ENCODE peak calls at places on chromosomes 6 and 20, in eight cellular contexts. One of them, this sample, is unnamed.

GRCh38 chr20:52267418-52267817 is 75.8 kb upstream of the ZFP64 start:
- DNase-seq in SK-MEL-5: no peak
- DNase-seq in stimulated activated CD8-positive, alpha-beta memory T cell treated with anti-CD3 and anti-CD28 coated beads, Interleukin-7, amount 100 ng/mL, for 1 hour: no peak
- DNase-seq in cerebellar cortex: no peak
- DNase-seq in NB4: no peak
- DNase-seq in Right ventricle myocardium superior: no peak
- DNase-seq in sigmoid colon: no peak
- DNase-seq in H54: no peak
- DNase-seq in this sample: no peak

GRCh38 chr6:109322825-109323580 is 59.3 kb downstream of the CD164 start:
- DNase-seq in sigmoid colon: peak; percentile 72
- DNase-seq in cerebellar cortex: no peak
- DNase-seq in NB4: peak; percentile 72
- DNase-seq in H54: no peak
- DNase-seq in Right ventricle myocardium superior: peak; percentile 53
- DNase-seq in SK-MEL-5: no peak
- DNase-seq in stimulated activated CD8-positive, alpha-beta memory T cell treated with anti-CD3 and anti-CD28 coated beads, Interleukin-7, amount 100 ng/mL, for 1 hour: no peak
- DNase-seq in this sample: no peak

GRCh38 chr20:8790442-8791074 is 278.3 kb upstream of the PLCB4 start:
- DNase-seq in H54: no peak
- DNase-seq in Right ventricle myocardium superior: no peak
- DNase-seq in stimulated activated CD8-positive, alpha-beta memory T cell treated with anti-CD3 and anti-CD28 coated beads, Interleukin-7, amount 100 ng/mL, for 1 hour: no peak
- DNase-seq in sigmoid colon: no peak
- DNase-seq in NB4: peak; percentile 42
- DNase-seq in SK-MEL-5: peak; percentile 77
- DNase-seq in cerebellar cortex: peak; percentile 79
- DNase-seq in this sample: no peak

GRCh38 chr6:155521719-155522118 is 66.1 kb upstream of the NOX3 start:
- DNase-seq in Right ventricle myocardium superior: no peak
- DNase-seq in NB4: peak; percentile 32
- DNase-seq in cerebellar cortex: no peak
- DNase-seq in SK-MEL-5: no peak
- DNase-seq in stimulated activated CD8-positive, alpha-beta memory T cell treated with anti-CD3 and anti-CD28 coated beads, Interleukin-7, amount 100 ng/mL, for 1 hour: no peak
- DNase-seq in sigmoid colon: no peak
- DNase-seq in H54: no peak
- DNase-seq in this sample: no peak

GRCh38 chr6:40693767-40694166 is 106.6 kb upstream of the LRFN2 start:
- DNase-seq in stimulated activated CD8-positive, alpha-beta memory T cell treated with anti-CD3 and anti-CD28 coated beads, Interleukin-7, amount 100 ng/mL, for 1 hour: no peak
- DNase-seq in cerebellar cortex: no peak
- DNase-seq in sigmoid colon: no peak
- DNase-seq in SK-MEL-5: no peak
- DNase-seq in Right ventricle myocardium superior: no peak
- DNase-seq in H54: no peak
- DNase-seq in NB4: no peak
- DNase-seq in this sample: no peak

GRCh38 chr6:1952726-1953360 is 292.6 kb downstream of the GMDS start:
- DNase-seq in H54: peak; percentile 67
- DNase-seq in stimulated activated CD8-positive, alpha-beta memory T cell treated with anti-CD3 and anti-CD28 coated beads, Interleukin-7, amount 100 ng/mL, for 1 hour: no peak
- DNase-seq in SK-MEL-5: no peak
- DNase-seq in cerebellar cortex: no peak
- DNase-seq in sigmoid colon: no peak
- DNase-seq in Right ventricle myocardium superior: no peak
- DNase-seq in NB4: no peak
- DNase-seq in this sample: peak; percentile 62

GRCh38 chr6:25061289-25061945 is 125.7 kb upstream of the RIPOR2 start:
- DNase-seq in SK-MEL-5: peak; percentile 24
- DNase-seq in cerebellar cortex: no peak
- DNase-seq in stimulated activated CD8-positive, alpha-beta memory T cell treated with anti-CD3 and anti-CD28 coated beads, Interleukin-7, amount 100 ng/mL, for 1 hour: no peak
- DNase-seq in H54: no peak
- DNase-seq in Right ventricle myocardium superior: no peak
- DNase-seq in NB4: no peak
- DNase-seq in sigmoid colon: no peak
- DNase-seq in this sample: no peak

GRCh38 chr6:97049254-97050004 is 124.9 kb downstream of the KLHL32 start:
- DNase-seq in sigmoid colon: no peak
- DNase-seq in cerebellar cortex: no peak
- DNase-seq in SK-MEL-5: peak; percentile 70
- DNase-seq in stimulated activated CD8-positive, alpha-beta memory T cell treated with anti-CD3 and anti-CD28 coated beads, Interleukin-7, amount 100 ng/mL, for 1 hour: no peak
- DNase-seq in Right ventricle myocardium superior: no peak
- DNase-seq in NB4: peak; percentile 54
- DNase-seq in H54: no peak
- DNase-seq in this sample: no peak

GRCh38 chr20:21564127-21564773 is 50.4 kb upstream of the NKX2-2 start:
- DNase-seq in NB4: no peak
- DNase-seq in Right ventricle myocardium superior: no peak
- DNase-seq in sigmoid colon: no peak
- DNase-seq in cerebellar cortex: peak; percentile 15
- DNase-seq in SK-MEL-5: no peak
- DNase-seq in H54: no peak
- DNase-seq in stimulated activated CD8-positive, alpha-beta memory T cell treated with anti-CD3 and anti-CD28 coated beads, Interleukin-7, amount 100 ng/mL, for 1 hour: no peak
- DNase-seq in this sample: no peak

GRCh38 chr6:126546771-126547170 is 206.9 kb downstream of the CENPW start:
- DNase-seq in SK-MEL-5: no peak
- DNase-seq in cerebellar cortex: no peak
- DNase-seq in Right ventricle myocardium superior: no peak
- DNase-seq in stimulated activated CD8-positive, alpha-beta memory T cell treated with anti-CD3 and anti-CD28 coated beads, Interleukin-7, amount 100 ng/mL, for 1 hour: no peak
- DNase-seq in sigmoid colon: no peak
- DNase-seq in NB4: no peak
- DNase-seq in H54: no peak
- DNase-seq in this sample: no peak

GRCh38 chr6:157896931-157897330 is 73.9 kb downstream of the SNX9 start:
- DNase-seq in stimulated activated CD8-positive, alpha-beta memory T cell treated with anti-CD3 and anti-CD28 coated beads, Interleukin-7, amount 100 ng/mL, for 1 hour: no peak
- DNase-seq in Right ventricle myocardium superior: no peak
- DNase-seq in NB4: no peak
- DNase-seq in SK-MEL-5: no peak
- DNase-seq in H54: no peak
- DNase-seq in cerebellar cortex: no peak
- DNase-seq in sigmoid colon: no peak
- DNase-seq in this sample: no peak

GRCh38 chr6:137497722-137498463 is 3.7 kb upstream of the OLIG3 start:
- DNase-seq in sigmoid colon: no peak
- DNase-seq in Right ventricle myocardium superior: no peak
- DNase-seq in SK-MEL-5: no peak
- DNase-seq in stimulated activated CD8-positive, alpha-beta memory T cell treated with anti-CD3 and anti-CD28 coated beads, Interleukin-7, amount 100 ng/mL, for 1 hour: no peak
- DNase-seq in NB4: no peak
- DNase-seq in H54: no peak
- DNase-seq in cerebellar cortex: no peak
- DNase-seq in this sample: no peak

GRCh38 chr6:38773338-38773737 is 58.2 kb downstream of the DNAH8 start:
- DNase-seq in cerebellar cortex: peak; percentile 16
- DNase-seq in sigmoid colon: no peak
- DNase-seq in Right ventricle myocardium superior: no peak
- DNase-seq in stimulated activated CD8-positive, alpha-beta memory T cell treated with anti-CD3 and anti-CD28 coated beads, Interleukin-7, amount 100 ng/mL, for 1 hour: no peak
- DNase-seq in H54: no peak
- DNase-seq in NB4: peak; percentile 32
- DNase-seq in SK-MEL-5: peak; percentile 54
- DNase-seq in this sample: no peak

GRCh38 chr6:165308926-165309731 is at the start of gene C6orf118:
- DNase-seq in H54: peak; percentile 70
- DNase-seq in NB4: peak; percentile 40
- DNase-seq in SK-MEL-5: peak; percentile 47
- DNase-seq in Right ventricle myocardium superior: peak; percentile 73
- DNase-seq in sigmoid colon: peak; percentile 69
- DNase-seq in stimulated activated CD8-positive, alpha-beta memory T cell treated with anti-CD3 and anti-CD28 coated beads, Interleukin-7, amount 100 ng/mL, for 1 hour: no peak
- DNase-seq in cerebellar cortex: peak; percentile 24
- DNase-seq in this sample: peak; percentile 36

GRCh38 chr6:164693934-164694333 is 615.5 kb downstream of the C6orf118 start:
- DNase-seq in SK-MEL-5: peak; percentile 85
- DNase-seq in H54: no peak
- DNase-seq in cerebellar cortex: peak; percentile 41
- DNase-seq in Right ventricle myocardium superior: peak; percentile 37
- DNase-seq in NB4: peak; percentile 7
- DNase-seq in stimulated activated CD8-positive, alpha-beta memory T cell treated with anti-CD3 and anti-CD28 coated beads, Interleukin-7, amount 100 ng/mL, for 1 hour: no peak
- DNase-seq in sigmoid colon: no peak
- DNase-seq in this sample: no peak

GRCh38 chr6:165204807-165205545 is 104.4 kb downstream of the C6orf118 start:
- DNase-seq in cerebellar cortex: peak; percentile 50
- DNase-seq in Right ventricle myocardium superior: no peak
- DNase-seq in H54: no peak
- DNase-seq in SK-MEL-5: no peak
- DNase-seq in stimulated activated CD8-positive, alpha-beta memory T cell treated with anti-CD3 and anti-CD28 coated beads, Interleukin-7, amount 100 ng/mL, for 1 hour: no peak
- DNase-seq in NB4: no peak
- DNase-seq in sigmoid colon: no peak
- DNase-seq in this sample: no peak

GRCh38 chr20:62557425-62557824 is 81.6 kb upstream of the GATA5 start:
- DNase-seq in NB4: no peak
- DNase-seq in H54: peak; percentile 80
- DNase-seq in stimulated activated CD8-positive, alpha-beta memory T cell treated with anti-CD3 and anti-CD28 coated beads, Interleukin-7, amount 100 ng/mL, for 1 hour: no peak
- DNase-seq in SK-MEL-5: no peak
- DNase-seq in Right ventricle myocardium superior: no peak
- DNase-seq in cerebellar cortex: no peak
- DNase-seq in sigmoid colon: no peak
- DNase-seq in this sample: no peak

GRCh38 chr20:37358366-37359150 is 12.6 kb downstream of the SRC start:
- DNase-seq in Right ventricle myocardium superior: peak; percentile 58
- DNase-seq in stimulated activated CD8-positive, alpha-beta memory T cell treated with anti-CD3 and anti-CD28 coated beads, Interleukin-7, amount 100 ng/mL, for 1 hour: no peak
- DNase-seq in sigmoid colon: peak; percentile 76
- DNase-seq in cerebellar cortex: no peak
- DNase-seq in SK-MEL-5: no peak
- DNase-seq in H54: no peak
- DNase-seq in NB4: no peak
- DNase-seq in this sample: no peak

GRCh38 chr6:109008951-109009760 is 85.5 kb downstream of the SESN1 start:
- DNase-seq in stimulated activated CD8-positive, alpha-beta memory T cell treated with anti-CD3 and anti-CD28 coated beads, Interleukin-7, amount 100 ng/mL, for 1 hour: peak; percentile 80
- DNase-seq in SK-MEL-5: peak; percentile 79
- DNase-seq in sigmoid colon: peak; percentile 97
- DNase-seq in Right ventricle myocardium superior: peak; percentile 98
- DNase-seq in NB4: peak; percentile 95
- DNase-seq in cerebellar cortex: peak; percentile 91
- DNase-seq in H54: peak; percentile 64
- DNase-seq in this sample: peak; percentile 89

GRCh38 chr6:128738112-128738511 is 144.8 kb upstream of the LAMA2 start:
- DNase-seq in cerebellar cortex: no peak
- DNase-seq in sigmoid colon: no peak
- DNase-seq in NB4: no peak
- DNase-seq in stimulated activated CD8-positive, alpha-beta memory T cell treated with anti-CD3 and anti-CD28 coated beads, Interleukin-7, amount 100 ng/mL, for 1 hour: no peak
- DNase-seq in SK-MEL-5: no peak
- DNase-seq in H54: no peak
- DNase-seq in Right ventricle myocardium superior: no peak
- DNase-seq in this sample: no peak

GRCh38 chr6:138722425-138723371 is 50.9 kb upstream of the CCDC28A start:
- DNase-seq in cerebellar cortex: no peak
- DNase-seq in H54: peak; percentile 11
- DNase-seq in Right ventricle myocardium superior: no peak
- DNase-seq in SK-MEL-5: peak; percentile 98
- DNase-seq in NB4: peak; percentile 73
- DNase-seq in sigmoid colon: no peak
- DNase-seq in stimulated activated CD8-positive, alpha-beta memory T cell treated with anti-CD3 and anti-CD28 coated beads, Interleukin-7, amount 100 ng/mL, for 1 hour: no peak
- DNase-seq in this sample: no peak

GRCh38 chr6:69867075-69867911 is 937 bp downstream of the COL19A1 start:
- DNase-seq in sigmoid colon: peak; percentile 64
- DNase-seq in Right ventricle myocardium superior: peak; percentile 78
- DNase-seq in cerebellar cortex: peak; percentile 48
- DNase-seq in NB4: peak; percentile 79
- DNase-seq in H54: no peak
- DNase-seq in stimulated activated CD8-positive, alpha-beta memory T cell treated with anti-CD3 and anti-CD28 coated beads, Interleukin-7, amount 100 ng/mL, for 1 hour: peak; percentile 9
- DNase-seq in SK-MEL-5: peak; percentile 39
- DNase-seq in this sample: peak; percentile 23

GRCh38 chr20:61727761-61728160 is 337.9 kb downstream of the TAF4 start:
- DNase-seq in stimulated activated CD8-positive, alpha-beta memory T cell treated with anti-CD3 and anti-CD28 coated beads, Interleukin-7, amount 100 ng/mL, for 1 hour: no peak
- DNase-seq in sigmoid colon: no peak
- DNase-seq in cerebellar cortex: no peak
- DNase-seq in NB4: no peak
- DNase-seq in H54: no peak
- DNase-seq in Right ventricle myocardium superior: peak; percentile 3
- DNase-seq in SK-MEL-5: no peak
- DNase-seq in this sample: no peak

GRCh38 chr20:63519765-63520593 is 586 bp upstream of the PPDPF start:
- DNase-seq in Right ventricle myocardium superior: peak; percentile 80
- DNase-seq in SK-MEL-5: peak; percentile 58
- DNase-seq in H54: peak; percentile 75
- DNase-seq in NB4: no peak
- DNase-seq in stimulated activated CD8-positive, alpha-beta memory T cell treated with anti-CD3 and anti-CD28 coated beads, Interleukin-7, amount 100 ng/mL, for 1 hour: peak; percentile 47
- DNase-seq in sigmoid colon: no peak
- DNase-seq in cerebellar cortex: no peak
- DNase-seq in this sample: peak; percentile 80

GRCh38 chr6:33317418-33317667 is 201 bp downstream of the ZBTB22 start:
- DNase-seq in H54: peak; percentile 26
- DNase-seq in cerebellar cortex: no peak
- DNase-seq in SK-MEL-5: no peak
- DNase-seq in NB4: no peak
- DNase-seq in Right ventricle myocardium superior: peak; percentile 66
- DNase-seq in sigmoid colon: no peak
- DNase-seq in stimulated activated CD8-positive, alpha-beta memory T cell treated with anti-CD3 and anti-CD28 coated beads, Interleukin-7, amount 100 ng/mL, for 1 hour: no peak
- DNase-seq in this sample: no peak

GRCh38 chr20:53448875-53449274 is 144.8 kb downstream of the ZNF217 start:
- DNase-seq in stimulated activated CD8-positive, alpha-beta memory T cell treated with anti-CD3 and anti-CD28 coated beads, Interleukin-7, amount 100 ng/mL, for 1 hour: no peak
- DNase-seq in Right ventricle myocardium superior: no peak
- DNase-seq in NB4: no peak
- DNase-seq in H54: no peak
- DNase-seq in sigmoid colon: no peak
- DNase-seq in cerebellar cortex: no peak
- DNase-seq in SK-MEL-5: no peak
- DNase-seq in this sample: no peak

GRCh38 chr20:56032251-56032650 is 26.9 kb upstream of the CBLN4 start:
- DNase-seq in sigmoid colon: no peak
- DNase-seq in stimulated activated CD8-positive, alpha-beta memory T cell treated with anti-CD3 and anti-CD28 coated beads, Interleukin-7, amount 100 ng/mL, for 1 hour: no peak
- DNase-seq in cerebellar cortex: no peak
- DNase-seq in H54: no peak
- DNase-seq in Right ventricle myocardium superior: no peak
- DNase-seq in SK-MEL-5: no peak
- DNase-seq in NB4: peak; percentile 10
- DNase-seq in this sample: no peak

GRCh38 chr6:30884521-30885480 is 482 bp downstream of the DDR1 start:
- DNase-seq in NB4: peak; percentile 28
- DNase-seq in cerebellar cortex: peak; percentile 53
- DNase-seq in stimulated activated CD8-positive, alpha-beta memory T cell treated with anti-CD3 and anti-CD28 coated beads, Interleukin-7, amount 100 ng/mL, for 1 hour: no peak
- DNase-seq in SK-MEL-5: no peak
- DNase-seq in sigmoid colon: peak; percentile 80
- DNase-seq in H54: peak; percentile 57
- DNase-seq in Right ventricle myocardium superior: peak; percentile 65
- DNase-seq in this sample: no peak

GRCh38 chr20:49518576-49518975 is 36.1 kb upstream of the KCNB1 start:
- DNase-seq in cerebellar cortex: no peak
- DNase-seq in sigmoid colon: peak; percentile 39
- DNase-seq in NB4: no peak
- DNase-seq in SK-MEL-5: no peak
- DNase-seq in stimulated activated CD8-positive, alpha-beta memory T cell treated with anti-CD3 and anti-CD28 coated beads, Interleukin-7, amount 100 ng/mL, for 1 hour: no peak
- DNase-seq in Right ventricle myocardium superior: no peak
- DNase-seq in H54: no peak
- DNase-seq in this sample: no peak

GRCh38 chr20:43755851-43756250 is 29.0 kb upstream of the GTSF1L start:
- DNase-seq in sigmoid colon: no peak
- DNase-seq in stimulated activated CD8-positive, alpha-beta memory T cell treated with anti-CD3 and anti-CD28 coated beads, Interleukin-7, amount 100 ng/mL, for 1 hour: no peak
- DNase-seq in cerebellar cortex: no peak
- DNase-seq in H54: no peak
- DNase-seq in Right ventricle myocardium superior: no peak
- DNase-seq in NB4: no peak
- DNase-seq in SK-MEL-5: no peak
- DNase-seq in this sample: peak; percentile 21

GRCh38 chr6:40623931-40624330 is 36.8 kb upstream of the LRFN2 start:
- DNase-seq in stimulated activated CD8-positive, alpha-beta memory T cell treated with anti-CD3 and anti-CD28 coated beads, Interleukin-7, amount 100 ng/mL, for 1 hour: no peak
- DNase-seq in SK-MEL-5: no peak
- DNase-seq in sigmoid colon: no peak
- DNase-seq in NB4: no peak
- DNase-seq in cerebellar cortex: no peak
- DNase-seq in H54: no peak
- DNase-seq in Right ventricle myocardium superior: no peak
- DNase-seq in this sample: no peak

GRCh38 chr6:122778334-122778733 is 1.2 kb upstream of the FABP7 start:
- DNase-seq in stimulated activated CD8-positive, alpha-beta memory T cell treated with anti-CD3 and anti-CD28 coated beads, Interleukin-7, amount 100 ng/mL, for 1 hour: no peak
- DNase-seq in sigmoid colon: no peak
- DNase-seq in cerebellar cortex: no peak
- DNase-seq in H54: no peak
- DNase-seq in NB4: no peak
- DNase-seq in SK-MEL-5: peak; percentile 37
- DNase-seq in Right ventricle myocardium superior: no peak
- DNase-seq in this sample: no peak

This sample was measured in SJSA1.